ENCODE peak calls at places on chromosomes 6 and 20, in four cellular contexts. J is HepG2, T is K562, M is H1. O is an unnamed sample.

GRCh38 chr6:119829006-119829405 is 479.4 kb upstream of the MAN1A1 start:
- DNase-seq in M (no peak), J (no peak), T (no peak), O (no peak)

GRCh38 chr6:5276596-5276995 is 15.3 kb downstream of the FARS2 start:
- DNase-seq in J (no peak), T (no peak), M (no peak), O (no peak)

GRCh38 chr20:45340236-45340847 is 7.9 kb downstream of the SDC4 start:
- DNase-seq in M (no peak), T (no peak), J (peak; percentile 92), O (no peak)

GRCh38 chr20:24998631-24999445 is 6.3 kb upstream of the APMAP start:
- DNase-seq in J (no peak), M (no peak), T (no peak), O (no peak)

GRCh38 chr6:89221971-89222887 is 5.1 kb upstream of the GABRR1 start:
- DNase-seq in M (no peak), J (no peak), T (no peak), O (no peak)

GRCh38 chr6:75430631-75431345 is 62.8 kb downstream of the FILIP1 start:
- DNase-seq in M (no peak), J (no peak), T (no peak), O (no peak)

GRCh38 chr6:1832844-1833787 is 223.4 kb downstream of the FOXC1 start:
- DNase-seq in J (peak; percentile 52), M (no peak), T (no peak), O (no peak)

GRCh38 chr20:30484749-30485070 is 772.8 kb upstream of the DEFB115 start:
- DNase-seq in M (no peak), T (no peak), J (no peak), O (no peak)

GRCh38 chr6:34143196-34143883 is 2.5 kb downstream of the GRM4 start:
- DNase-seq in T (no peak), J (no peak), M (no peak), O (no peak)

GRCh38 chr6:52503853-52504777 is 72.7 kb downstream of the TRAM2 start:
- DNase-seq in J (no peak), T (peak; percentile 90), M (no peak), O (no peak)

GRCh38 chr6:158991017-158991723 is 8.8 kb downstream of the RSPH3 start:
- DNase-seq in T (no peak), M (no peak), J (no peak), O (no peak)

GRCh38 chr20:38418509-38419204 is 16.5 kb downstream of the SNHG17 start:
- DNase-seq in M (no peak), T (no peak), J (no peak), O (no peak)

GRCh38 chr20:10596726-10597125 is 77.1 kb downstream of the JAG1 start:
- DNase-seq in T (no peak), M (no peak), J (peak; percentile 91), O (no peak)

GRCh38 chr20:33237989-33238388 is 2.2 kb downstream of the BPIFA1 start:
- DNase-seq in T (no peak), M (no peak), J (no peak), O (no peak)

GRCh38 chr6:45115696-45116095 is 212.4 kb upstream of the RUNX2 start:
- DNase-seq in M (no peak), J (no peak), T (no peak), O (no peak)

GRCh38 chr6:148593130-148593812 is 153.6 kb upstream of the UST start:
- DNase-seq in T (no peak), M (no peak), J (no peak), O (no peak)

GRCh38 chr6:11096109-11096508 is 2.5 kb downstream of the SMIM13 start:
- DNase-seq in T (no peak), M (no peak), J (peak; percentile 76), O (no peak)

GRCh38 chr20:49395183-49395582 is 87.3 kb downstream of the KCNB1 start:
- DNase-seq in J (no peak), M (no peak), T (no peak), O (no peak)

GRCh38 chr6:166898910-166899309 is 57.4 kb downstream of the RNASET2 start:
- DNase-seq in J (no peak), T (no peak), M (no peak), O (no peak)

GRCh38 chr6:100281471-100281878 is 183.2 kb downstream of the SIM1 start:
- DNase-seq in J (no peak), T (no peak), M (no peak), O (no peak)

GRCh38 chr6:137146206-137146605 is 27.2 kb downstream of the IL22RA2 start:
- DNase-seq in T (no peak), M (no peak), J (no peak), O (no peak)

GRCh38 chr6:137145421-137145820 is 28.0 kb downstream of the IL22RA2 start:
- DNase-seq in M (no peak), J (no peak), T (no peak), O (no peak)

GRCh38 chr6:137150072-137150471 is 23.4 kb downstream of the IL22RA2 start:
- DNase-seq in J (no peak), M (no peak), T (no peak), O (no peak)

GRCh38 chr6:137147195-137147594 is 26.2 kb downstream of the IL22RA2 start:
- DNase-seq in T (no peak), M (no peak), J (no peak), O (no peak)

DNA sequence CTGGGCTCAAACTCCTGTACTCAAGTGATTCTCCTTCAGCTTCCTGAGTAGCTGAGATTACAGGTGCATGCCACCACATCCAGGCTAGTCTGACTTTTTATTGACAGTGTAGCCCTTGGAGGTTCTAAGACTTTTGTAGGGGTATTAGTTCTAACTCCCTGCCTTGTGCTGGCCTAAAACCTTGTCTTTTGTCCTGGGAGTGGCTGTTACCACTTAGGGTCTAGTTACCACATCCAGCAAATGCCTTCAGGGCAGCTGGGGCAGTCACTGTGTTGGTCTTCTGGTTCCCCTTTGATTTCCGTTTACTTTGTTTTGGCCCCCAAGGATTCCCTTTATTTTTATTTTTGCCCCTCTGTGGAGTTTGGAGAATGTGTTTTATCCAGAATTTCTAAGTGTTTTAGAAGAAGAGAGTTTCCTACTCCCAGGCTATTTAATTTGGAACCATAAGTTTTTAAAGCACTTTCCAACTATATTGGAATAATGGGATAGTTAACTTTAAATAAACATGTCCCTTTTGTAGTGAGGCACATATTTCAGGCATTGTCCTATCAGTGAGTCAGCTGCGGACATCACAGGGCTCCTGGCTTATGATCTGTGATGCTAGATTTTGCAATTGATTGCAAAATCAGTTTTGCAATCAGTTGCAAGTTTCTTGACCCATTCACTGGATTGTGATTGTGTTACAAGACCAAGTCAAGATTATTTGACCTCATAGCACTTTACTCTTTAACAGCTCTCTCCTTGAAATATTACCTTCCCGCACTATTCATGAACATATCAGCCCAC is 25.0 kb downstream of the IL22RA2 start:
- DNase-seq in J (peak; percentile 45), M (no peak), T (no peak), O (no peak)
- TF ChIP-seq BRCA1 in J (no peak), M (no peak), T (no peak), O (no peak)

GRCh38 chr6:57261896-57262295 is 39.8 kb upstream of the RAB23 start:
- DNase-seq in M (no peak), J (no peak), T (no peak), O (no peak)

GRCh38 chr6:57259064-57259463 is 37.0 kb upstream of the RAB23 start:
- DNase-seq in T (no peak), M (no peak), J (no peak), O (no peak)

GRCh38 chr6:57262491-57262890 is 40.4 kb upstream of the RAB23 start:
- DNase-seq in M (no peak), T (no peak), J (no peak), O (no peak)

GRCh38 chr6:57265755-57266221 is 43.7 kb upstream of the RAB23 start:
- DNase-seq in J (no peak), T (no peak), M (no peak), O (no peak)

DNA sequence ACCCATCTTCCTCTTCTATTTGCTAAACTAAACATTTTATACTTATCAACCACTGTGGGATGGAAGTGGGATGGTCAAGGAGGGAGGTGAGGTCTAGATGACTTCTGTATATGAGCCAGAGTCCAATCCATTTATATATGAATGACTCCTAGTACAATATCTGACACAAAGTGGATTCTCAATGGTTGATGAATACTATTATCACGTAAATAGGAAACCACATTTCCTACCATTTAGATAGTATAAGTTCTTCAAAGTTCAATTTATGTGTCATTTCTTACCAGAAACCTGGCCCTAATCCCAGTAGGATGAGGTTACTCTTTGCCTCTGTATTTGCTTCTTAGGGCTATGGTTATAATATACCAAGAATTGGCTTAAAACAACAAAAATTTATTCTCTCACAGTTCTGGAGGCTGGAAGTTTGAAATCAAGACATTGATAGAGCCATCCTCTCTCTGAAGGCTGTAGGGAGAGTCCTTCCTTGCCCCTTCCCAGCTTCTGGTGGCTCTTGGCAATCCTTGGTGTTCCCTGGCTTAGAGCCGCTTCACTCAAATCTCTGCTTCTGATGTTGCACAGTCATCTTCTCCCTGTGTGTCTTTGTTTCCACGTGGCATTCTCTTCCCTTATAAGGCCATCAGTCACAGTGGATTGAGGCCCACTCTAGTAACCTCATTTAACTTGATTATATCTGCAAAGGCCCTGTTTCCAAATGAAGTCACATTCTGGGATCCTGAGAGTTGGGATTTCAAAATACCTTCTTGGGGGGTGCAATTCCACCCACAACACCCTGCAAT is 41.0 kb upstream of the RAB23 start:
- DNase-seq in M (no peak), T (no peak), J (no peak), O (no peak)
- TF ChIP-seq CEBPB in M (no peak), T (no peak), J (no peak), O (no peak)

GRCh38 chr6:127247114-127248096 is 19.3 kb upstream of the RNF146 start:
- DNase-seq in T (no peak), J (no peak), M (no peak), O (no peak)
- TF ChIP-seq KDM1A in T (no peak), J (no peak), M (no peak), O (no peak)

GRCh38 chr20:59662161-59662560 is 57.8 kb downstream of the PHACTR3 start:
- DNase-seq in J (no peak), T (no peak), M (no peak), O (no peak)
- TF ChIP-seq BRCA1 in J (no peak), T (no peak), M (no peak), O (no peak)

O was measured in GM12878.